ENCODE peak calls at places on chromosomes 1 and 21, in four cellular contexts. G, L, H and W are unnamed samples.

GRCh38 chr1:3307359-3307758 is 147.1 kb upstream of the ARHGEF16 start:
- DNase-seq in G (no peak), L (no peak), H (no peak), W (no peak)

GRCh38 chr21:34112316-34113033 is 39.1 kb downstream of the MRPS6 start:
- DNase-seq in G (no peak), L (no peak), H (no peak), W (no peak)

GRCh38 chr1:200226268-200226968 is 183.4 kb downstream of the ZNF281 start:
- DNase-seq in G (no peak), L (no peak), H (no peak), W (no peak)

GRCh38 chr1:163875214-163875926 is 553.6 kb downstream of the NUF2 start:
- DNase-seq in G (no peak), L (peak), H (peak), W (no peak)

GRCh38 chr1:27832762-27833161 is 2.2 kb downstream of the PPP1R8 start:
- DNase-seq in G (no peak), L (no peak), H (no peak), W (no peak)

GRCh38 chr1:116164890-116165176 is 53.6 kb downstream of the MAB21L3 start:
- DNase-seq in G (no peak), L (no peak), H (no peak), W (no peak)

GRCh38 chr1:40030528-40031135 is 9.9 kb upstream of the CAP1 start:
- DNase-seq in G (no peak), L (no peak), H (no peak), W (no peak)

GRCh38 chr21:29436143-29436542 is 137.4 kb downstream of the BACH1 start:
- DNase-seq in G (no peak), L (no peak), H (no peak), W (no peak)

DNA sequence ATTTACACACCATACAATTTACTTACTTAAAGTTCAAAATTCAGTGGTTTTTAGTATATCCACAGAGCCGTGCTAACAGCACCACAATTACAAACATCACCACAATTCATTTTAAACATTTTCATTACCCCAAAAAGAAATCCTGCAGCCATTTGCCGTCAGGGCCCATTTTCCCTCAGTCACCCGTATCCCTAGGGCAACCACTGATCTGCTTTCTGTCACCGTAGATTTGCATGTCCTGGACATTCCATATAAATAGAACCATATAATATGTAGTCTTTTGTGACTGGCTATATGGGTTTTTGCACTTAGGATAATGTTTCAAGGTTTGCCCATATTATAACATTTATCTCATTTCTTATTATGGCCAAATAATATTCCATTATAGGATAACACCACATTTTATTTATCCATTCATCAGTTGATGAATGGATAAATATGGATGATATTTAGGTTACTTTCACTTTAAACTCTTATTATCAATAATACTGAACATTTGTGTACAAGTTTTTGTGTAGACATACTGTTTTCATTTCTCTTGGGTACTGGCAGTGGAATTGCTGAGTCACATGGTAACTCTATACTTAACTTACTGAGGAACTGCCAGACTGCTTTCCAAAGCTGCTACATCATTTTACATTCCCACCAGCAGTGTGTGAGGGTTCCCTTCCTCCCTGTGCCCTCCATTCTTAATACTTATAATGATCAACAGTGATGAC is 68.9 kb downstream of the ST3GAL3 start:
- DNase-seq in G (no peak), L (no peak), H (no peak), W (no peak)
- TF ChIP-seq POLR2A in G (no peak), L (no peak), H (no peak), W (no peak)

GRCh38 chr21:38912789-38913119 is 107.0 kb downstream of the ETS2 start:
- DNase-seq in G (no peak), L (no peak), H (no peak), W (no peak)
- TF ChIP-seq POLR2A in G (no peak), L (no peak), H (no peak), W (no peak)

GRCh38 chr21:45404726-45405270 is at the start of gene COL18A1:
- DNase-seq in G (peak), L (peak), H (peak), W (peak)

GRCh38 chr21:45406801-45407628 is 2.0 kb downstream of the COL18A1 start:
- DNase-seq in G (peak), L (no peak), H (no peak), W (no peak)

GRCh38 chr21:45403825-45404725 is 890 bp upstream of the COL18A1 start:
- DNase-seq in G (peak), L (peak), H (peak), W (peak)

GRCh38 chr21:45405819-45406762 is 1.1 kb downstream of the COL18A1 start:
- DNase-seq in G (peak), L (no peak), H (no peak), W (peak)

DNA sequence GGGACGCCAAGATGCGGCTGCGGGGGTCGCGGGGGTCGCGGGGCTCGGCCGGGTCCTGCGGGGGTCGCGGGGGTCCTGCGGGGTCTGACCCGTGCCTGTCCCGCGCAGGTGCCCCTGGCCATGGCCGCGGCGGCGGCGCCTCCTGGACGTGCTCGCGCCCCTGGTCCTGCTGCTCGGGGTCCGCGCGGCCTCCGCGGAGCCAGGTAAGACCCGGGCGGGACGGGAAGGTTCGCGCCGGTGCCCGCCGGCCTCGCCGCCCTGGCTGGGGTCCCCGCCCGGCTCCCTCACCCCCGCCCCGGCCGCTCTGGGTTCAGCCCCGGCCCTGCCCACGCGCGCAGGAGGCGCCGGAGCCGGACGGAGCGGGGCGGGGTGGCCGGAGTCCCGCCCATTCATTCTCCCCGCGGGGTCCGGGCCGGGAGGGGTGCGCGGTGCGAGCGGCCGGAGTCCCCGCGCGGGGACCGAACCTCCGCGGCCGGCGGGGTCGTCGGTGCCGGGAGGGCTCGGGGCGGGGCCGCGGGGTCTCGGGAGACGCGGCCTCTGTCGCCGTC is 380 bp downstream of the COL18A1 start:
- DNase-seq in G (peak), L (no peak), H (no peak), W (peak)
- TF ChIP-seq POLR2A in G (peak), L (no peak), H (peak), W (peak)

DNA sequence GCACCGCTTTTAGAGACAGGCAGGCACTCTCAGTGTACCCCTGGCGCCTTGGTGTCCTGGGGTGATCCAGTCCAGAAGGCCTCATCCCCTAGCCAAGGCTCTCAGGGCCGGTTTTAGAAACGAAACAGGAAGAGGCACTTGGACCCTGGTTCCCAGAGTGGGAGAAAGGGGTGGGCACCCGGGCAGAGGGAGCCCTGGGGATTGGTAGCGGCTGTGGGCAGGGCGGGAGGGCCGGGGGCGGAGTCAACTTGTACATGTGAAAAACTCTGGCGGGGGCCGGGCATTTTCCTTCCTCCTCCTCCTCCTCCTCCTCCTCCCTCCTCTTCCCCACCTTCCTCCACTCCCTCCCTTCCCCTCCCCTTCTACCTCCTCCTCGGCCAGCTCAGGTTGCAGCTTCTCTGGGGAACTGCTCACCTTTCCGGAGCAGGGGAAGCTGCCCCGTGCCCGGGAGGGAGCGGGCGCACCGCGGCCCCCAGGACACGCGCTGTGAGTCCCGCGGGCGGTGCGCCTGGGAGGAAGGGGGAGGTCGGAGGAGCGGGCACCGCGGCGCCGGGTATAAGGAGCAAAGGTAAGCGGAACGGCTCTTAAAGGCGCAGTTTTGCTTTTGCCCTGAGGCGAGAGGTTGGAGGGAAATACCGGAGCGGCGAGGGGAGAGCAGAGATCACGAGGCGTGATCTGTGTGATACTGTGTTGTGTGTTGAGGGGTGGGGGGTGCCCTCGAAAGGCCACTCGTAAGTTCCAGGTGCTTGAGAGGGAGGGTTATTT is at the start of gene CDK18:
- DNase-seq in G (peak), L (peak), H (peak), W (peak)
- TF ChIP-seq POLR2A in G (no peak), L (peak), H (no peak), W (peak)

GRCh38 chr1:66336641-66336991 is 197.3 kb upstream of the SGIP1 start:
- DNase-seq in G (no peak), L (no peak), H (no peak), W (no peak)

GRCh38 chr1:66337249-66337648 is 196.7 kb upstream of the SGIP1 start:
- DNase-seq in G (no peak), L (no peak), H (no peak), W (no peak)

GRCh38 chr1:66335125-66335524 is 198.8 kb upstream of the SGIP1 start:
- DNase-seq in G (no peak), L (no peak), H (no peak), W (no peak)

GRCh38 chr1:66334311-66334710 is 199.6 kb upstream of the SGIP1 start:
- DNase-seq in G (no peak), L (no peak), H (no peak), W (no peak)

DNA sequence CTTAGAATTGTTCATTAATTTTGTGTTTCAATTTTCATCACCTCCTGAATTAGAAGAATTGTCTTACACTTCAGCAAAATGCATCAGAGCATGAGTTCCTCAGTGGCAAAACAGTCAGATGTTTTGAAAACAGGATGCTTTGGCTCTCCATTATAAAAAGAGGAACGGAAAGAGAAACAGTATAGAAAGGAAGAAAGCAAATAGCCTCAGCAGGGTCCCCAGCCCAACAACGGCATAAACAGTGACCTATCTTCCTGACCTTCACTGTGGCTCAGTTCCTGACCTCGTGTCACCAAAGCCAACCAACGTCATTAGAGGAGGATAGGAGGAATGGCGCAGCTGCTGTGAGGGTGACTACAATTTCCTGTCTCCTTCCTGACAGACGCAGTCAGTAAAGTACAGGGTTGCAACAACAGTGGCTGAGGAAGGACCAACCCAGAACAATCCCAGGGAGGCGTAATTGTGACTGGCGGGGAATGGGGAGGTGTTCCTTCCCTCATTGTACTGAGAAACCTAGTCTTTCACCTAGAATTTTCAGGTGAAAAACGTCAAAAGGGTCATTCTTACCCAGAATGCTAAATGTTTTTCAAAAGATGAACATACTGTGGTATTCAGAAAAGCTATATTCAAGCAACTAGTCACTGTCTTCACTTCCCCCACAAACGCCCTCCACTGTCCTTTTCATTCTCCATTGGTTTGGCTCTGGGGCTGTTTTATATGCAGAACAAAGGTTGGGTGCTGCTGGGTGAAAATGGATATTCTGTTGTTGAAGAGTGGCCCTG is 197.9 kb upstream of the SGIP1 start:
- DNase-seq in G (no peak), L (peak), H (peak), W (no peak)
- TF ChIP-seq POLR2A in G (no peak), L (no peak), H (peak), W (no peak)